ENCODE peak calls at places on chromosomes 4 and X, in nine cellular contexts. One of them, this sample, is unnamed.

GRCh38 chr4:3062466-3062865 is 11.9 kb downstream of the HTT-AS start:
- DNase-seq in stimulated activated CD8-positive, alpha-beta memory T cell treated with anti-CD3 and anti-CD28 coated beads, Interleukin-15, amount 100 ng/mL, for 1 hour: no peak
- DNase-seq in aorta: no peak
- DNase-seq in A549: no peak
- DNase-seq in A172: peak
- DNase-seq in heart right ventricle: no peak
- DNase-seq in HCEC 1CT: no peak
- DNase-seq in amygdala: no peak
- DNase-seq in AG09319: no peak
- DNase-seq in this sample: no peak

GRCh38 chrX:25721564-25721963 is 416.6 kb upstream of the MAGEB18 start:
- DNase-seq in amygdala: no peak
- DNase-seq in A172: peak
- DNase-seq in stimulated activated CD8-positive, alpha-beta memory T cell treated with anti-CD3 and anti-CD28 coated beads, Interleukin-15, amount 100 ng/mL, for 1 hour: no peak
- DNase-seq in A549: no peak
- DNase-seq in AG09319: no peak
- DNase-seq in aorta: no peak
- DNase-seq in HCEC 1CT: no peak
- DNase-seq in heart right ventricle: no peak
- DNase-seq in this sample: no peak

GRCh38 chrX:152733261-152733975 is at the start of the genes CSAG1 and MAGEA12:
- DNase-seq in A172: no peak
- DNase-seq in AG09319: no peak
- DNase-seq in amygdala: no peak
- DNase-seq in stimulated activated CD8-positive, alpha-beta memory T cell treated with anti-CD3 and anti-CD28 coated beads, Interleukin-15, amount 100 ng/mL, for 1 hour: no peak
- DNase-seq in aorta: no peak
- DNase-seq in A549: no peak
- DNase-seq in heart right ventricle: no peak
- DNase-seq in HCEC 1CT: no peak
- DNase-seq in this sample: peak

GRCh38 chr4:140673729-140674128 is 82.5 kb downstream of the TBC1D9 start:
- DNase-seq in stimulated activated CD8-positive, alpha-beta memory T cell treated with anti-CD3 and anti-CD28 coated beads, Interleukin-15, amount 100 ng/mL, for 1 hour: no peak
- DNase-seq in aorta: no peak
- DNase-seq in amygdala: no peak
- DNase-seq in A172: no peak
- DNase-seq in HCEC 1CT: peak
- DNase-seq in A549: no peak
- DNase-seq in heart right ventricle: no peak
- DNase-seq in AG09319: peak
- DNase-seq in this sample: no peak

GRCh38 chr4:156749791-156750403 is 221.7 kb downstream of the PDGFC start:
- DNase-seq in amygdala: no peak
- DNase-seq in A549: no peak
- DNase-seq in A172: no peak
- DNase-seq in HCEC 1CT: no peak
- DNase-seq in aorta: no peak
- DNase-seq in stimulated activated CD8-positive, alpha-beta memory T cell treated with anti-CD3 and anti-CD28 coated beads, Interleukin-15, amount 100 ng/mL, for 1 hour: no peak
- DNase-seq in heart right ventricle: no peak
- DNase-seq in AG09319: no peak
- DNase-seq in this sample: no peak

GRCh38 chr4:90145331-90145730 is 18.1 kb downstream of the CCSER1 start:
- DNase-seq in heart right ventricle: no peak
- DNase-seq in A172: no peak
- DNase-seq in A549: no peak
- DNase-seq in stimulated activated CD8-positive, alpha-beta memory T cell treated with anti-CD3 and anti-CD28 coated beads, Interleukin-15, amount 100 ng/mL, for 1 hour: no peak
- DNase-seq in AG09319: no peak
- DNase-seq in amygdala: no peak
- DNase-seq in aorta: no peak
- DNase-seq in HCEC 1CT: no peak
- DNase-seq in this sample: no peak

GRCh38 chr4:5198586-5198985 is 147.3 kb downstream of the STK32B start:
- DNase-seq in aorta: no peak
- DNase-seq in stimulated activated CD8-positive, alpha-beta memory T cell treated with anti-CD3 and anti-CD28 coated beads, Interleukin-15, amount 100 ng/mL, for 1 hour: no peak
- DNase-seq in AG09319: no peak
- DNase-seq in A172: no peak
- DNase-seq in A549: no peak
- DNase-seq in amygdala: no peak
- DNase-seq in HCEC 1CT: no peak
- DNase-seq in heart right ventricle: no peak
- DNase-seq in this sample: no peak

GRCh38 chrX:149021164-149021563 is 483.9 kb downstream of the IDS start:
- DNase-seq in aorta: no peak
- DNase-seq in AG09319: no peak
- DNase-seq in HCEC 1CT: no peak
- DNase-seq in amygdala: no peak
- DNase-seq in stimulated activated CD8-positive, alpha-beta memory T cell treated with anti-CD3 and anti-CD28 coated beads, Interleukin-15, amount 100 ng/mL, for 1 hour: no peak
- DNase-seq in A172: no peak
- DNase-seq in A549: no peak
- DNase-seq in heart right ventricle: no peak
- DNase-seq in this sample: no peak

GRCh38 chrX:69262036-69262905 is 97.0 kb upstream of the PJA1 start:
- DNase-seq in AG09319: no peak
- DNase-seq in heart right ventricle: no peak
- DNase-seq in A549: no peak
- DNase-seq in aorta: no peak
- DNase-seq in HCEC 1CT: no peak
- DNase-seq in amygdala: no peak
- DNase-seq in A172: no peak
- DNase-seq in stimulated activated CD8-positive, alpha-beta memory T cell treated with anti-CD3 and anti-CD28 coated beads, Interleukin-15, amount 100 ng/mL, for 1 hour: no peak
- DNase-seq in this sample: no peak

GRCh38 chr4:55791666-55792065 is 27.9 kb upstream of the EXOC1L start:
- DNase-seq in aorta: no peak
- DNase-seq in AG09319: no peak
- DNase-seq in heart right ventricle: no peak
- DNase-seq in stimulated activated CD8-positive, alpha-beta memory T cell treated with anti-CD3 and anti-CD28 coated beads, Interleukin-15, amount 100 ng/mL, for 1 hour: no peak
- DNase-seq in A549: no peak
- DNase-seq in A172: peak
- DNase-seq in amygdala: no peak
- DNase-seq in HCEC 1CT: no peak
- DNase-seq in this sample: no peak

GRCh38 chrX:152905081-152905420 is 7.2 kb downstream of the ZNF185 start:
- DNase-seq in A172: no peak
- DNase-seq in stimulated activated CD8-positive, alpha-beta memory T cell treated with anti-CD3 and anti-CD28 coated beads, Interleukin-15, amount 100 ng/mL, for 1 hour: no peak
- DNase-seq in A549: no peak
- DNase-seq in aorta: peak
- DNase-seq in AG09319: no peak
- DNase-seq in heart right ventricle: no peak
- DNase-seq in amygdala: no peak
- DNase-seq in HCEC 1CT: no peak
- DNase-seq in this sample: no peak

GRCh38 chr4:111793686-111794085 is 351.6 kb upstream of the FAM241A start:
- DNase-seq in stimulated activated CD8-positive, alpha-beta memory T cell treated with anti-CD3 and anti-CD28 coated beads, Interleukin-15, amount 100 ng/mL, for 1 hour: no peak
- DNase-seq in A549: no peak
- DNase-seq in heart right ventricle: no peak
- DNase-seq in AG09319: no peak
- DNase-seq in A172: no peak
- DNase-seq in amygdala: no peak
- DNase-seq in aorta: no peak
- DNase-seq in HCEC 1CT: no peak
- DNase-seq in this sample: no peak

GRCh38 chrX:16005899-16006298 is 117.5 kb upstream of the GRPR start:
- DNase-seq in A172: no peak
- DNase-seq in HCEC 1CT: no peak
- DNase-seq in A549: no peak
- DNase-seq in AG09319: no peak
- DNase-seq in heart right ventricle: no peak
- DNase-seq in stimulated activated CD8-positive, alpha-beta memory T cell treated with anti-CD3 and anti-CD28 coated beads, Interleukin-15, amount 100 ng/mL, for 1 hour: no peak
- DNase-seq in amygdala: no peak
- DNase-seq in aorta: no peak
- DNase-seq in this sample: no peak

GRCh38 chrX:56762707-56763555 is 33.9 kb downstream of the NBDY start:
- DNase-seq in A172: no peak
- DNase-seq in A549: no peak
- DNase-seq in aorta: no peak
- DNase-seq in heart right ventricle: no peak
- DNase-seq in stimulated activated CD8-positive, alpha-beta memory T cell treated with anti-CD3 and anti-CD28 coated beads, Interleukin-15, amount 100 ng/mL, for 1 hour: no peak
- DNase-seq in HCEC 1CT: no peak
- DNase-seq in AG09319: no peak
- DNase-seq in amygdala: no peak
- DNase-seq in this sample: no peak

GRCh38 chrX:20116575-20117240 is at the start of gene MAP7D2:
- DNase-seq in AG09319: no peak
- DNase-seq in aorta: no peak
- DNase-seq in amygdala: no peak
- DNase-seq in HCEC 1CT: no peak
- DNase-seq in A172: no peak
- DNase-seq in heart right ventricle: no peak
- DNase-seq in stimulated activated CD8-positive, alpha-beta memory T cell treated with anti-CD3 and anti-CD28 coated beads, Interleukin-15, amount 100 ng/mL, for 1 hour: no peak
- DNase-seq in A549: peak
- DNase-seq in this sample: no peak

GRCh38 chrX:10433296-10433965 is 187.0 kb downstream of the MID1 start:
- DNase-seq in AG09319: no peak
- DNase-seq in heart right ventricle: no peak
- DNase-seq in aorta: no peak
- DNase-seq in amygdala: no peak
- DNase-seq in HCEC 1CT: no peak
- DNase-seq in A172: no peak
- DNase-seq in A549: no peak
- DNase-seq in stimulated activated CD8-positive, alpha-beta memory T cell treated with anti-CD3 and anti-CD28 coated beads, Interleukin-15, amount 100 ng/mL, for 1 hour: no peak
- DNase-seq in this sample: no peak

GRCh38 chr4:86720508-86721068 is 126.5 kb downstream of the PTPN13 start:
- DNase-seq in HCEC 1CT: peak
- DNase-seq in stimulated activated CD8-positive, alpha-beta memory T cell treated with anti-CD3 and anti-CD28 coated beads, Interleukin-15, amount 100 ng/mL, for 1 hour: no peak
- DNase-seq in heart right ventricle: no peak
- DNase-seq in A172: no peak
- DNase-seq in aorta: no peak
- DNase-seq in amygdala: no peak
- DNase-seq in A549: no peak
- DNase-seq in AG09319: no peak
- DNase-seq in this sample: no peak

GRCh38 chrX:53261573-53261972 is 19.8 kb downstream of the IQSEC2 start:
- DNase-seq in A172: no peak
- DNase-seq in aorta: no peak
- DNase-seq in heart right ventricle: no peak
- DNase-seq in A549: no peak
- DNase-seq in stimulated activated CD8-positive, alpha-beta memory T cell treated with anti-CD3 and anti-CD28 coated beads, Interleukin-15, amount 100 ng/mL, for 1 hour: no peak
- DNase-seq in amygdala: no peak
- DNase-seq in HCEC 1CT: no peak
- DNase-seq in AG09319: no peak
- DNase-seq in this sample: peak

GRCh38 chrX:30572004-30572403 is 5.6 kb downstream of the TASL start:
- DNase-seq in aorta: no peak
- DNase-seq in stimulated activated CD8-positive, alpha-beta memory T cell treated with anti-CD3 and anti-CD28 coated beads, Interleukin-15, amount 100 ng/mL, for 1 hour: no peak
- DNase-seq in AG09319: no peak
- DNase-seq in A172: no peak
- DNase-seq in HCEC 1CT: no peak
- DNase-seq in heart right ventricle: no peak
- DNase-seq in A549: no peak
- DNase-seq in amygdala: no peak
- DNase-seq in this sample: no peak

GRCh38 chr4:152243890-152244595 is 291.8 kb downstream of the FBXW7 start:
- DNase-seq in stimulated activated CD8-positive, alpha-beta memory T cell treated with anti-CD3 and anti-CD28 coated beads, Interleukin-15, amount 100 ng/mL, for 1 hour: no peak
- DNase-seq in aorta: peak
- DNase-seq in heart right ventricle: peak
- DNase-seq in A172: peak
- DNase-seq in HCEC 1CT: no peak
- DNase-seq in amygdala: no peak
- DNase-seq in AG09319: no peak
- DNase-seq in A549: no peak
- DNase-seq in this sample: no peak

GRCh38 chrX:9816094-9816700 is 30.0 kb downstream of the SHROOM2 start:
- DNase-seq in AG09319: no peak
- DNase-seq in A172: peak
- DNase-seq in aorta: no peak
- DNase-seq in heart right ventricle: no peak
- DNase-seq in A549: no peak
- DNase-seq in HCEC 1CT: no peak
- DNase-seq in stimulated activated CD8-positive, alpha-beta memory T cell treated with anti-CD3 and anti-CD28 coated beads, Interleukin-15, amount 100 ng/mL, for 1 hour: no peak
- DNase-seq in amygdala: no peak
- DNase-seq in this sample: no peak

GRCh38 chrX:130874751-130875150 is 28.3 kb downstream of the ENOX2 start:
- DNase-seq in heart right ventricle: no peak
- DNase-seq in A172: no peak
- DNase-seq in A549: no peak
- DNase-seq in HCEC 1CT: peak
- DNase-seq in amygdala: no peak
- DNase-seq in aorta: no peak
- DNase-seq in AG09319: peak
- DNase-seq in stimulated activated CD8-positive, alpha-beta memory T cell treated with anti-CD3 and anti-CD28 coated beads, Interleukin-15, amount 100 ng/mL, for 1 hour: no peak
- DNase-seq in this sample: no peak

GRCh38 chrX:154114652-154115051 is 17.1 kb upstream of the MECP2 start:
- DNase-seq in heart right ventricle: no peak
- DNase-seq in amygdala: no peak
- DNase-seq in HCEC 1CT: no peak
- DNase-seq in aorta: no peak
- DNase-seq in A172: no peak
- DNase-seq in A549: no peak
- DNase-seq in stimulated activated CD8-positive, alpha-beta memory T cell treated with anti-CD3 and anti-CD28 coated beads, Interleukin-15, amount 100 ng/mL, for 1 hour: no peak
- DNase-seq in AG09319: no peak
- DNase-seq in this sample: no peak

GRCh38 chr4:82592639-82593038 is 30.9 kb upstream of the TMEM150C start:
- DNase-seq in amygdala: no peak
- DNase-seq in aorta: no peak
- DNase-seq in HCEC 1CT: no peak
- DNase-seq in stimulated activated CD8-positive, alpha-beta memory T cell treated with anti-CD3 and anti-CD28 coated beads, Interleukin-15, amount 100 ng/mL, for 1 hour: no peak
- DNase-seq in A549: no peak
- DNase-seq in AG09319: no peak
- DNase-seq in A172: no peak
- DNase-seq in heart right ventricle: no peak
- DNase-seq in this sample: no peak

GRCh38 chrX:67727576-67727975 is 183.8 kb downstream of the AR start:
- DNase-seq in A549: no peak
- DNase-seq in HCEC 1CT: no peak
- DNase-seq in amygdala: no peak
- DNase-seq in heart right ventricle: no peak
- DNase-seq in stimulated activated CD8-positive, alpha-beta memory T cell treated with anti-CD3 and anti-CD28 coated beads, Interleukin-15, amount 100 ng/mL, for 1 hour: no peak
- DNase-seq in AG09319: no peak
- DNase-seq in aorta: no peak
- DNase-seq in A172: no peak
- DNase-seq in this sample: no peak

This sample was measured in posterior vena cava.